ENCODE peak calls at places on chromosome 1, in six cellular contexts. T is lower lobe of right lung; Q is PC-3; C is GM23338; Y is sigmoid colon; U is CD4-positive, CD25-positive, alpha-beta regulatory T cell. Z is an unnamed sample.

GRCh38 chr1:3030663-3031381 is 9.6 kb downstream of the ACTRT2 start:
- DNase-seq in T (peak), Q (no peak), C (no peak), Y (peak), U (no peak), Z (no peak)

GRCh38 chr1:94036721-94037120 is 84.2 kb downstream of the ABCA4 start:
- DNase-seq in T (no peak), Q (peak), C (no peak), Y (no peak), U (no peak), Z (no peak)

GRCh38 chr1:53945183-53945432 is 391 bp downstream of the IFT25 start:
- DNase-seq in T (no peak), Q (no peak), C (no peak), Y (no peak), U (no peak), Z (no peak)

GRCh38 chr1:228004887-228005462 is 1.8 kb upstream of the WNT3A start:
- DNase-seq in T (no peak), Q (no peak), C (peak), Y (peak), U (no peak), Z (no peak)

GRCh38 chr1:107124705-107125104 is 16.1 kb upstream of the NTNG1 start:
- DNase-seq in T (no peak), Q (no peak), C (no peak), Y (no peak), U (no peak), Z (no peak)

GRCh38 chr1:29032839-29033238 is 90.9 kb downstream of the TMEM200B start:
- DNase-seq in T (no peak), Q (no peak), C (no peak), Y (no peak), U (no peak), Z (no peak)

GRCh38 chr1:39196244-39197215 is 8.0 kb upstream of the MACF1 start:
- DNase-seq in T (no peak), Q (peak), C (no peak), Y (no peak), U (peak), Z (peak)

GRCh38 chr1:236289492-236290131 is 7.9 kb upstream of the ERO1B start:
- DNase-seq in T (no peak), Q (no peak), C (no peak), Y (no peak), U (no peak), Z (no peak)

GRCh38 chr1:205358579-205358978 is 1.9 kb upstream of the KLHDC8A start:
- DNase-seq in T (no peak), Q (no peak), C (no peak), Y (no peak), U (no peak), Z (no peak)

GRCh38 chr1:101107496-101108115 is 82.0 kb upstream of the DPH5 start:
- DNase-seq in T (no peak), Q (peak), C (no peak), Y (no peak), U (no peak), Z (no peak)

GRCh38 chr1:19645544-19646252 is 1.6 kb downstream of the NBL1 start:
- DNase-seq in T (no peak), Q (no peak), C (no peak), Y (no peak), U (no peak), Z (no peak)

GRCh38 chr1:204830671-204831585 is 39.7 kb upstream of the NFASC start:
- DNase-seq in T (no peak), Q (no peak), C (peak), Y (no peak), U (no peak), Z (no peak)

GRCh38 chr1:241825581-241825980 is 22.4 kb upstream of the EXO1 start:
- DNase-seq in T (no peak), Q (no peak), C (no peak), Y (no peak), U (no peak), Z (no peak)

GRCh38 chr1:1616838-1617237 is 1.5 kb downstream of the MIB2 start:
- DNase-seq in T (no peak), Q (no peak), C (no peak), Y (no peak), U (no peak), Z (no peak)

GRCh38 chr1:1615256-1616044 is at the start of gene MIB2:
- DNase-seq in T (peak), Q (peak), C (peak), Y (peak), U (peak), Z (peak)

GRCh38 chr1:1614954-1615255 is 395 bp upstream of the MIB2 start:
- DNase-seq in T (no peak), Q (no peak), C (no peak), Y (no peak), U (no peak), Z (no peak)

GRCh38 chr1:1617516-1617915 is 2.2 kb downstream of the MIB2 start:
- DNase-seq in T (no peak), Q (no peak), C (no peak), Y (no peak), U (no peak), Z (no peak)

DNA sequence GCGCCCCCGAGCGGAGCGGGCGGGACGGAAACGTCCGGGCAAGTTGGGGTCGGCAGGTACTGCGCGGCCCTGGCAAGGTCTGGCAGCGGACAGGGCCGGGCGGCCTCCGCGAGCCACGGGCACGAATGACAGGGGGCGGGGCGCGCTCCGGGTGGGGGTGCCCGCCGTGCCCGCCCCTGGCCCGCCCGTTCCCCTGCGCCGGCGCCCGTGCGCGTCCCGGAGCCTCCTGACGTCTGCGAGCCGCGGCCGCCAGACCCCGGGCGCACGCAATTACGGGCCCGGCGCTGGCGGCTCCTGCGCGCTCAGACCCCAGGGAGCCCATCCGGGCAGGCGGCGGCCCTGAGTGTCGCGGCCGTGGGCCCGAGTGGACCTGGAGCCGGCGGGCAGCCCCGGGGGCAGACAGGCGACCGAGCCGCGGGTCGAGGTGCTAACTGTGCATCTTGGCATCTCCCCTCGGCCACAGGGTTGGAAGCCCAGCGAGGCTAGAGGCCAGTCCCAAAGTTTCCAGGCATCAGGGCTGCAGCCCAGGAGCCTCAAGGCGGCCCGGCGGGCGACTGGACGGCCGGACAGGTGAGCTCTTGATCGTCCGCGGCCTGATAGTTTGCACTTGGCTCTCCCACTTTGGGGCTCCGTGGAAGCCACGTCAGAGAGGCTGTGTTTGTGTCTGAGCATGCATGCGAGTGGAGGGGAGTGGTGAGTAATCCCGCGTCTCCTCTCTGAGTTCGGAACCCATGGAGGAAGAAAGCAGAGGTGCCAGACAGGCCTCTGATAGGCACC is 933 bp downstream of the MIB2 start:
- DNase-seq in T (no peak), Q (peak), C (no peak), Y (no peak), U (no peak), Z (no peak)
- H3K27ac ChIP-seq in T (peak), Q (peak), C (no peak), Y (peak), U (peak), Z (peak)

GRCh38 chr1:167084739-167085138 is 5.4 kb downstream of the GPA33 start:
- DNase-seq in T (no peak), Q (no peak), C (no peak), Y (no peak), U (no peak), Z (no peak)
- H3K27ac ChIP-seq in T (no peak), Q (no peak), C (no peak), Y (no peak), U (no peak), Z (no peak)

GRCh38 chr1:159929155-159930051 is 4.1 kb upstream of the TAGLN2 start:
- DNase-seq in T (no peak), Q (no peak), C (peak), Y (no peak), U (no peak), Z (no peak)

GRCh38 chr1:159927211-159927886 is 2.0 kb upstream of the TAGLN2 start:
- DNase-seq in T (no peak), Q (no peak), C (no peak), Y (no peak), U (no peak), Z (no peak)

GRCh38 chr1:159927887-159928431 is 2.7 kb upstream of the TAGLN2 start:
- DNase-seq in T (no peak), Q (no peak), C (no peak), Y (no peak), U (no peak), Z (peak)

GRCh38 chr1:159930216-159930615 is 4.9 kb upstream of the TAGLN2 start:
- DNase-seq in T (no peak), Q (no peak), C (no peak), Y (no peak), U (no peak), Z (no peak)

GRCh38 chr1:159928491-159929050 is 3.3 kb upstream of the TAGLN2 start:
- DNase-seq in T (no peak), Q (no peak), C (no peak), Y (no peak), U (no peak), Z (no peak)
- H3K27ac ChIP-seq in T (no peak), Q (no peak), C (no peak), Y (no peak), U (no peak), Z (no peak)

DNA sequence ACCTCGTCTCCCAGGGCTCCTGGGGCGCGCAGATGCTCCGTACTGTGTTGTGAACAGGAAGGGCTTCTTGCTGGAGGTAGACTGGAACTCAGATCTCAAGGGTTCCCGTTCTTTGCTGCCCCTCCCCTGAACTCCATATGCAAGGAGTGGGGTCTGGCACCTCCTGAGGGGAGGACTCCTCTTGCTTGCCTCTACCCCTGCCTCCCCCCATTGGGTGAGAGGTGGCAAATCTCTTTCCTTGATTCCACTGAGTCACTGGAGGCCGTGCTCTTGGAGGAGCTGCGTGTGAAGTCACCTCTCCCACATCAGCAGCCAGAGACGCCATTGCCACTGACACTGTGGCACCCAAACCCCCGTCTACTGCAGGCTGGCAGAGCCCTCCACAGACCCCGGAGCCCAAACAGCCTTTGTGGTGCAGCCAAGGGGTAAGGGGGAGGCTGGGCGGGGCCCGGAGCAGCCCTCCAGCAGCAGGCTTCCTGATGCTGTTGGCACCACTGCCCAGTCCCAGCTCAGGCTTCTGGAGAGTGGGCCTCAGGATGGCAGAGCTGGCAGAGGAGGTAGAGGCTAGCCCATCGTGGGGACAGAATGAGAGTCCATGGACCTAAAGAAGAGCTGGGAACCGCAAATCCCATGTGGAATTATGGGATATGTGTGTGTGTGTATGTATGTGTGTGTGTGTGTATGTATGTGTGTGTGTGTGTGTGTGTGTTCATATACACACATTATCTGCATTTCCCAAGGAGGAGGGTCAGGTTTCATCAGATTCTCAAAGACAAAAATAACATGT is 104.9 kb upstream of the RUNX3 start:
- DNase-seq in T (no peak), Q (no peak), C (no peak), Y (no peak), U (no peak), Z (no peak)
- H3K27ac ChIP-seq in T (no peak), Q (no peak), C (no peak), Y (no peak), U (peak), Z (no peak)

GRCh38 chr1:21280011-21280471 is 10.2 kb downstream of the ECE1 start:
- DNase-seq in T (peak), Q (no peak), C (no peak), Y (no peak), U (peak), Z (peak)
- H3K27ac ChIP-seq in T (peak), Q (peak), C (no peak), Y (peak), U (peak), Z (peak)

DNA sequence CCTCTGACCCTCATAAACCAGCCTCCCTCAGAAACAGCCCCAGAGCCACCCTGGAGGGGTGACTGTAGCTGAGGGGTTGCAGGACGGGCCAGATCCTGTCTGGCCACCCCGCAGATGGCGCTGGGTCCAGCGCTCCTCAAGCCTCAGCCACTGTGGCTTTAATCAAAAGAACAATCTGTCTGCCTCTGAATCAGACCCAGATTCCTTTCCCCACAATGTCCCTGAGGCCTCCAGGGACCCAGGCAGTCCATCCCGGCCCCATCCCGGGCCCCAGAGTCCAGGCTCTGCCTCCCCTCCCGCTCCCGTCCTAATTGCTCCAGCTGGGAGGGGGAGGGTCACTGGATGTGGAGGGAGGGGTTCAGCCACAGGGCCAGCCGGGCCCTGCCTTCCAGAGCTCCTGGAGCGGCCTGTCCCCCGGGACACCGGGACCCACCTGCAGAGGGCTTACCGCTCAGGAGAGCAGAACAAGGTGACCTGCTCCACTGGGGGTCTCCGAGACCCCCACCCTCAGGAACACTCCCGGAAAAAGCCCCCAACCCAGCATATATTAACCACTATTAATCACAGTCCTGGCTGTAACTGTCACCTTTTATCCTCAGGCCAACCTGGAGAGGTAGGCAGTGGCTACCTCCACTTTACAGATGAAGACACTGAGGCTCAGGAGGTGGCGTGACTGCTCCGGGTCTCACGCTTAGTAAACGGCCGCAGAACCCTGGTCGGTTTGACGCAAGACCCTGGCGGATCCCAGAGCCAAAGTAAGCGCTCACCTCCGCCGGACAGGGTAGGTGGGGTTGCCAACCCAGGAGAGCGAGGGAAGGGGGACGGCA is 807 bp upstream of the FBLIM1 start:
- DNase-seq in T (no peak), Q (peak), C (peak), Y (no peak), U (no peak), Z (no peak)
- H3K27ac ChIP-seq in T (peak), Q (no peak), C (peak), Y (peak), U (no peak), Z (no peak)

DNA sequence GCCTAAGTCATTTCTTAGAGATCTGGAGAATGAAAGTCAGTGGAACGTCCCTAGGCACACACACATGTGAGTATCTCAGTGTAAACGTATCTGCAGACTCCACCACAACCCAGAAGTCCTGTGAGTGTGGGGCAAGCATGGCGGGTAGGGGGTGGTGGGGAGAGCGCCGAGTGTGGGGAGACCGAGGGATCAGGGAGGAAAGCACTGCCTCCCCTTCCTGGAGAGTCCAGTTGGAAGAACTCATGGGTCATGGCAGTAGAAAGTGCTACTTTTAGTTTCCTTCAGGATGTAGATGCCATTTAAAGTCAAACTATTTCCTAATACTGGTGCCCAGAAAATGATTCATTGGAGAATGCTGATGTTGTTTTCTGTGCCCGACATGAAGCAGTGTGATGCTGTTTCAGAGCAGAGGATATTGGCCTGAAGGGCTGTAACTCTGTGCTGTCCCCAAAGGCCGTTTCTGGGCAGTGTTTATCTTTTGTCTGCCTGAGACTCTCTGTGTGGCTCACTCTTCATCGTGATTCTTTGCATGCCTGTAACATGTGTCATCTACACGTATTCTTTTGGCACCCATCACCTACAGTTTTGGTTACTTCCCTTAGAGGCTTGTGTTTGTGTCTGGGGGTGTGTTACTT is 45.7 kb upstream of the TSPAN2 start:
- DNase-seq in T (no peak), Q (peak), C (no peak), Y (no peak), U (no peak), Z (no peak)
- H3K27ac ChIP-seq in T (no peak), Q (peak), C (no peak), Y (peak), U (no peak), Z (no peak)

GRCh38 chr1:61080408-61081134 is 1.8 kb upstream of the NFIA start:
- DNase-seq in T (no peak), Q (no peak), C (peak), Y (no peak), U (no peak), Z (no peak)

GRCh38 chr1:61078611-61079010 is 3.8 kb upstream of the NFIA start:
- DNase-seq in T (no peak), Q (no peak), C (peak), Y (no peak), U (no peak), Z (no peak)

GRCh38 chr1:61077676-61078521 is 4.5 kb upstream of the NFIA start:
- DNase-seq in T (peak), Q (peak), C (peak), Y (peak), U (peak), Z (peak)

GRCh38 chr1:61079898-61080336 is 2.4 kb upstream of the NFIA start:
- DNase-seq in T (peak), Q (peak), C (peak), Y (peak), U (no peak), Z (no peak)

GRCh38 chr1:61079276-61079897 is 3.0 kb upstream of the NFIA start:
- DNase-seq in T (no peak), Q (peak), C (peak), Y (no peak), U (no peak), Z (no peak)
- H3K27ac ChIP-seq in T (peak), Q (peak), C (no peak), Y (peak), U (no peak), Z (peak)

DNA sequence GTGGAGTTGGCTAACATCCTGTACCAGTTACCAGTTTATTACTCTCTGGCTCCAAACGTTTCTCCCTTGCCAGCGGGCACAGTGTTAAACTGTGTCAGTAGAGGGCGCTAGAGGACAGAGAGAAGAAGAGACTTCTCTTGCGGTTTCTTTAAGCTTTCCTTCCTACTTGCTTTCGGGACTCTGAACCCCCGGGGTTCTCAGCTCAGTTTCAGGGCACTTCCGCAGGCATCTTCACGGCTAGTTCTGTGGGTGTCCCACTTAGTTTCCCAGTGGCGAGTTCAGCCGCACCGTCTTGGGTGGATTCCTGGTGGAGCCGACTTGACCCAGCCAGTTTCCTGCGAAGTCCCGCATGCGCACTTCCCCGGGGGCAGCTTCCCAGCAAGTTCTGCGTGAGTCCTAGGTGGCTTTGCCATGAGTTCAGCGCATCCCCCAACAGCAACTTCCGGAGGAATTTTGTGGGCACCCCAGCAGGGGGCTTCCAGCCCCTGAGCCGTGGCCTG is 37.9 kb upstream of the BTG2 start:
- DNase-seq in T (peak), Q (peak), C (peak), Y (peak), U (peak), Z (peak)
- H3K27ac ChIP-seq in T (peak), Q (no peak), C (no peak), Y (peak), U (peak), Z (peak)

Z was measured in naive thymus-derived CD4-positive, alpha-beta T cell.